ENCODE peak calls at places on chromosome 1, in four cellular contexts. W is HepG2, Y is K562, O is GM12878. R is an unnamed sample.

GRCh38 chr1:11539850-11540772 is 61.2 kb downstream of the DISP3 start:
- DNase-seq in W (no peak), Y (no peak), O (no peak), R (no peak)

GRCh38 chr1:152148991-152149390 is 10.0 kb downstream of the RPTN start:
- DNase-seq in W (no peak), Y (no peak), O (no peak), R (no peak)

GRCh38 chr1:151196292-151196800 is 2.0 kb upstream of the PIP5K1A start:
- DNase-seq in W (peak; percentile 91), Y (peak; percentile 31), O (peak; percentile 53), R (peak; percentile 35)

GRCh38 chr1:236426215-236426614 is 32.1 kb downstream of the EDARADD start:
- DNase-seq in W (no peak), Y (no peak), O (no peak), R (no peak)

GRCh38 chr1:208524920-208525319 is 280.7 kb upstream of the PLXNA2 start:
- DNase-seq in W (no peak), Y (no peak), O (no peak), R (no peak)

GRCh38 chr1:224057461-224058199 is 56.3 kb upstream of the FBXO28 start:
- DNase-seq in W (peak; percentile 15), Y (no peak), O (no peak), R (no peak)

GRCh38 chr1:183195146-183195571 is 9.1 kb downstream of the LAMC2 start:
- DNase-seq in W (no peak), Y (no peak), O (no peak), R (no peak)

GRCh38 chr1:1116701-1117468 is 996 bp upstream of the C1orf159 start:
- DNase-seq in W (no peak), Y (no peak), O (no peak), R (no peak)

GRCh38 chr1:221921936-221922335 is 180.0 kb upstream of the DUSP10 start:
- DNase-seq in W (no peak), Y (no peak), O (no peak), R (no peak)

GRCh38 chr1:181936768-181937581 is 124.5 kb downstream of the ZNF648 start:
- DNase-seq in W (peak; percentile 57), Y (peak; percentile 72), O (peak; percentile 86), R (peak; percentile 80)

GRCh38 chr1:201539561-201540404 is 856 bp downstream of the NAV1 start:
- DNase-seq in W (no peak), Y (no peak), O (no peak), R (peak; percentile 58)

GRCh38 chr1:208381481-208381880 is 137.3 kb upstream of the PLXNA2 start:
- DNase-seq in W (no peak), Y (no peak), O (no peak), R (no peak)

GRCh38 chr1:151255381-151255780 is 847 bp downstream of the PSMD4 start:
- DNase-seq in W (no peak), Y (no peak), O (no peak), R (no peak)

GRCh38 chr1:192954705-192955265 is 104.4 kb downstream of the UCHL5 start:
- DNase-seq in W (no peak), Y (no peak), O (no peak), R (no peak)

GRCh38 chr1:184190626-184191025 is 139.1 kb downstream of the TSEN15 start:
- DNase-seq in W (no peak), Y (no peak), O (no peak), R (no peak)

GRCh38 chr1:218498061-218498938 is 153.2 kb downstream of the TGFB2 start:
- DNase-seq in W (no peak), Y (no peak), O (no peak), R (no peak)

GRCh38 chr1:61140778-61141177 is 58.4 kb downstream of the NFIA start:
- DNase-seq in W (no peak), Y (no peak), O (no peak), R (no peak)

GRCh38 chr1:228036701-228037231 is 30.0 kb downstream of the WNT3A start:
- DNase-seq in W (no peak), Y (no peak), O (no peak), R (no peak)

DNA sequence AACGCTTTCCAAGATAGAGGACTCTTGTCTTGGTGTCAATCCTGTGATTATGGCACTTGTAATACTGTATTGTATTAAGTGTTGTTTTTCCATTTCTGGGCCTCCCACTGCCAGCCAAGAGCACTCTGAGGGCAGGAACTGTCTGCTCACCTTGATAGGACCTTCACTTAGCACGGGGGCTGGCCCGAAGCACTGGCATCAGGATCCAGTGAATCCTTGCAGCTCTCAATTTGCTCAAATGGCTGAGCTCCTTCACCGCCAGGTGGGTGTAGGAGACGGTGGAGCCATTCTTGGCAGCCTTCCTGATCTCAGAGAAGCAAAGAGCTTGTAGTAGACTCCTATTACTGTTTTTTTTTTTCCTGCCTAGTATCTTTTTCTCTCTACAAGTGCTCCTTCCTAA is 17.7 kb downstream of the MECR start:
- DNase-seq in W (no peak), Y (no peak), O (no peak), R (no peak)
- TF ChIP-seq TCF7 in W (no peak), Y (no peak), O (no peak), R (no peak)

DNA sequence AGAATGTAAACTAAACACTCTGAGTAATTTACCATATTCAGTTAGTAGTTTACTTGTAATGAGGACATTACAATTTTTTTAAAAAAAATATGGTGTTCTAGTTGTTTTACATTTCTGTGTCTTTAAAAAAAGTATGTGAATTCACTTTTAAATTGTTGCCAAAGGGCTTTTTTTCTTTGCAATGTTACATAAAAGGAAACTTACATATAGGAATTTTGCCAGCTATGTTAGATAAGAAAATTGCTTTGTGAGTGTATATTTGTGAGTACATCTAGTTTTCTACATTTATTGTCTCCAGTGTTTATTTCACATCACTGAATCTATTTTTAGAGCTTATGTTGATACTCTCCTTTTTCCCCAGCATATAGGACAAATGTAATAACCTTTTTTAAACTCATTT is 206.8 kb downstream of the GPR52 start:
- DNase-seq in W (no peak), Y (no peak), O (no peak), R (no peak)
- TF ChIP-seq TCF7 in W (no peak), Y (no peak), O (no peak), R (no peak)

GRCh38 chr1:89781494-89782126 is 39.2 kb upstream of the LRRC8D start:
- DNase-seq in W (no peak), Y (no peak), O (peak; percentile 81), R (no peak)

GRCh38 chr1:89786628-89787214 is 34.1 kb upstream of the LRRC8D start:
- DNase-seq in W (no peak), Y (no peak), O (no peak), R (no peak)

GRCh38 chr1:89779541-89779940 is 41.3 kb upstream of the LRRC8D start:
- DNase-seq in W (no peak), Y (no peak), O (no peak), R (no peak)

DNA sequence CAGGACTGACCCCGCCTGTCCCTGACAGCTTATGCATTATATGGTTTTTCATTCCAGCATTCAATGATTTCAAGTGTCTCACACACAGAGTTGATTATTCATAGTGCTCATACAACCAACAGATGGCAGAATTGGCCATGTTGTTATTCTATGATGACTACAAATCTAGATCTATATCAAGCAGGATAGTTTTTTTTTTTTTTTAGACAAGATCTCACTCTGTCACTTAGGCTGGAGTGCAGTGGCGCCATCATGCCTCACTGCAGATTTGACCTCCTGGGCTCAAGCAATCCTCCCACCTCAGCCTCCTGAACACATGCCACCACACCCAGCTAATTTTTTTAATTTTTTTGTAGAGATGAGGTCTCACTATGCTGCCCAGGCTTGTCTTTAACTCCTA is 40.1 kb upstream of the LRRC8D start:
- DNase-seq in W (peak; percentile 31), Y (no peak), O (no peak), R (no peak)
- TF ChIP-seq TCF7 in W (no peak), Y (no peak), O (no peak), R (no peak)

GRCh38 chr1:65525297-65526048 is 105.0 kb downstream of the LEPR start:
- DNase-seq in W (no peak), Y (peak; percentile 75), O (no peak), R (peak; percentile 36)
- TF ChIP-seq TCF7 in W (no peak), Y (no peak), O (no peak), R (no peak)

GRCh38 chr1:155697046-155697445 is 8.2 kb downstream of the DAP3 start:
- DNase-seq in W (no peak), Y (no peak), O (no peak), R (no peak)

GRCh38 chr1:155695608-155696007 is 6.7 kb downstream of the DAP3 start:
- DNase-seq in W (no peak), Y (no peak), O (no peak), R (no peak)

GRCh38 chr1:155695107-155695506 is 6.2 kb downstream of the DAP3 start:
- DNase-seq in W (no peak), Y (no peak), O (no peak), R (no peak)

GRCh38 chr1:155696524-155696923 is 7.6 kb downstream of the DAP3 start:
- DNase-seq in W (no peak), Y (no peak), O (no peak), R (no peak)

DNA sequence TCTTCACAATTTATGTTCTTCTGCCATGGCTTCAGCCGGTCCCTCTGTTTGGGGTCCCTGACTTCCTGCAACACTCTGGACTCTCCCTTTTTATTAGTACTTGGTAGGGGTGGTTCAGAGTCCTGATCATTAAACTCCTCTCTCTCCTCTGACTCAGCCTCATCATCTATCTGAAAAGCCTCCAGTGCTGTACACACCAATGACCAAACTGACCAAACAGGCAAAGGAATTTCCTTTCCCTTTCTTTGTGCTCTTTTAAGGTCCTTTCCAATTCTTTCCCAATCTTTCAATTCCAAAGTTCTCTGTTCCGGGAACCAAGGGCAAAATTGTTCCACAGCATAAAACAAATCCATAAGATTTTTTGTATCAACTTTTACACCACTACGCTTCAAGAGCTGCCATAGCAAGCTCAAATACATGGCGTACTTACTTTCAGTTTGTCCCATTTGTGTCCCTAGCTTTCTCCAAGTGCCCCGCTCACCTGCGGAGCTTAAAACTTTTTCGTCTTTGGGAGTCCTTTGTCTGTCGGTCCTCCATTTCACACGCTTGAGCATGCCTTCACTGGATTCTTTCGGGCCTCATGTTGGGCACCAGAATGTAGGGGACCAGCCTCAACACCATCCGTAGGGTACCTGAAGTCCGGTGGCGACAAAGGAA is 9.6 kb downstream of the DAP3 start:
- DNase-seq in W (peak; percentile 81), Y (no peak), O (no peak), R (no peak)
- TF ChIP-seq TCF7 in W (no peak), Y (no peak), O (no peak), R (no peak)

DNA sequence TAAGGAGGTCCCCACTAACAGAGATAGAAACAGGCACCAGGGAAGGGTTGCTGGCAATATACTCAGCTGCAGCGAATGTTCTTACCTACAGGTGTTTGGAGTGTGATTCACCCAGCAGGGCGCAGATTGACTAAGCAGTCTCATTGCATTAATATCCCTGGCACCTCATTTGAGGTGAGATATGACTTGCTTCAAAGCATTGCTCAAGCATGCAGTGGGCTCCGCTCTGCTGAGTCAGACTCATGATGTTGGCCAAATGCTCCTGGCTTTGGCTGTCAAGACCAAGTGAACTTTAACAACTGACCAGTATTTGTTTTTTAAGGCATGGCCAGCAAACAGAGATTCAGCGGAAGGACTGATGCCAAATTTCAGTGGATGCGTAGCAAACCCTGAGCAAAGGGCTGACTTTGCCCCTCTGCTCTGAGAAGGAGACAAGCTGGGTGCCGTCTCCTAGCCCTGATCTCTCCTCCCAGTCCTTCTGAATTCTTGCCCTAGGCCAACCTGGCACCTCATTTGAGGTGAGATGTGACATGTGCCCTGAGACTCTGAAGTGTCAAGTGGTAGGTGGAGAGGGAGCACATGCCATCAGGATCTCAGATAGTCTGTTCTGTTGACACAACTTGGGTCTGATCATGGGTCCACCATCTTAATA is 187.1 kb upstream of the COA6 start:
- DNase-seq in W (peak; percentile 6), Y (no peak), O (no peak), R (no peak)
- TF ChIP-seq TCF7 in W (no peak), Y (no peak), O (no peak), R (no peak)

R was measured in WTC11.